ENCODE peak calls at places on chromosomes 1 and 21, in eight cellular contexts. C is NCI-H510A, A is right atrium auricular region, R is glutamatergic neuron, Q is non-pigmented ciliary epithelial cell, P is vagina, X is naive B cell, B is iris pigment epithelial cell. O is an unnamed sample.
A peak's percentile ranks its signal among the peaks of the same experiment; 100 is the strongest.

GRCh38 chr1:114153621-114154145 is at the start of gene SYT6:
- DNase-seq in B (no peak), Q (no peak), R (peak; percentile 55), C (no peak), P (no peak), X (no peak), A (no peak), O (no peak)

GRCh38 chr1:241105118-241105517 is 251.9 kb downstream of the RGS7 start:
- DNase-seq in X (no peak), B (no peak), Q (no peak), C (no peak), P (no peak), R (no peak), A (no peak), O (no peak)

GRCh38 chr1:163866539-163866938 is 544.8 kb downstream of the NUF2 start:
- DNase-seq in Q (no peak), A (no peak), P (no peak), B (no peak), R (no peak), X (no peak), C (no peak), O (no peak)

GRCh38 chr21:46193829-46194373 is 9.6 kb upstream of the SPATC1L start:
- DNase-seq in P (peak; percentile 77), A (no peak), R (no peak), B (no peak), X (no peak), Q (no peak), C (no peak), O (no peak)

GRCh38 chr1:80656628-80657019 is 1144.1 kb upstream of the ADGRL2 start:
- DNase-seq in X (no peak), B (peak; percentile 3), P (no peak), R (no peak), Q (no peak), C (no peak), A (no peak), O (no peak)

GRCh38 chr1:119964673-119965363 is 68.5 kb upstream of the ADAM30 start:
- DNase-seq in P (no peak), X (no peak), C (no peak), Q (no peak), R (no peak), A (no peak), B (peak; percentile 49), O (no peak)

GRCh38 chr1:247440001-247440620 is 17.8 kb downstream of the OR2B11 start:
- DNase-seq in A (no peak), P (no peak), Q (no peak), C (no peak), R (no peak), B (no peak), X (peak; percentile 78), O (no peak)

GRCh38 chr1:16075337-16076002 is 2.0 kb upstream of the FAM131C start:
- DNase-seq in Q (no peak), C (no peak), P (no peak), R (no peak), B (peak; percentile 59), X (no peak), A (no peak), O (no peak)

GRCh38 chr1:115669886-115670285 is 28.1 kb downstream of the VANGL1 start:
- DNase-seq in A (no peak), B (peak; percentile 27), X (no peak), Q (no peak), R (no peak), C (no peak), P (no peak), O (no peak)

GRCh38 chr1:243927401-243927800 is 77.4 kb upstream of the AKT3 start:
- DNase-seq in C (no peak), P (no peak), X (no peak), A (no peak), B (no peak), Q (no peak), R (no peak), O (no peak)

GRCh38 chr21:33543505-33544129 is 779 bp downstream of the SON start:
- DNase-seq in R (peak; percentile 86), A (no peak), X (no peak), P (no peak), C (no peak), B (peak; percentile 59), Q (no peak), O (no peak)

O was measured in central memory CD4-positive, alpha-beta T cell.